ENCODE peak calls at places on chromosomes 3 and 15, in five cellular contexts. K is iPS DF 19.7, A is A549, E is HAP-1, C is NCI-H1105. T is an unnamed sample.

GRCh38 chr3:94440767-94441493 is 378.1 kb downstream of the NSUN3 start:
- DNase-seq in K (no peak), A (peak), E (no peak), C (no peak), T (no peak)

GRCh38 chr15:64503197-64503596 is 42.8 kb downstream of the ZNF609 start:
- DNase-seq in K (no peak), A (no peak), E (no peak), C (no peak), T (no peak)

GRCh38 chr3:56930706-56931105 is 129.0 kb upstream of the ARHGEF3 start:
- DNase-seq in K (no peak), A (no peak), E (no peak), C (no peak), T (no peak)

GRCh38 chr3:149454746-149455145 is 19.8 kb upstream of the TM4SF4 start:
- DNase-seq in K (no peak), A (no peak), E (no peak), C (no peak), T (no peak)

GRCh38 chr15:70486012-70486411 is 277.3 kb downstream of the UACA start:
- DNase-seq in K (no peak), A (no peak), E (no peak), C (no peak), T (no peak)

GRCh38 chr3:59812778-59813558 is 763.1 kb upstream of the CFAP20DC start:
- DNase-seq in K (no peak), A (no peak), E (no peak), C (no peak), T (no peak)

GRCh38 chr15:57281357-57281756 is 94.9 kb upstream of the CGNL1 start:
- DNase-seq in K (no peak), A (no peak), E (no peak), C (no peak), T (no peak)

GRCh38 chr15:81337713-81338157 is 13.8 kb upstream of the STARD5 start:
- DNase-seq in K (no peak), A (no peak), E (no peak), C (no peak), T (no peak)

GRCh38 chr3:190013943-190014924 is 106.5 kb downstream of the P3H2 start:
- DNase-seq in K (no peak), A (no peak), E (no peak), C (no peak), T (no peak)

GRCh38 chr15:37221671-37222207 is 121.4 kb upstream of the MEIS2 start:
- DNase-seq in K (no peak), A (no peak), E (no peak), C (no peak), T (no peak)

GRCh38 chr15:96487245-96487644 is 156.7 kb downstream of the NR2F2 start:
- DNase-seq in K (no peak), A (no peak), E (no peak), C (no peak), T (no peak)

GRCh38 chr15:89364741-89365450 is 30.3 kb upstream of the POLG start:
- DNase-seq in K (no peak), A (no peak), E (no peak), C (no peak), T (no peak)

GRCh38 chr3:8621872-8622271 is 22.7 kb downstream of the SSUH2 start:
- DNase-seq in K (no peak), A (no peak), E (no peak), C (no peak), T (no peak)

GRCh38 chr3:177050466-177051237 is 146.6 kb downstream of the TBL1XR1 start:
- DNase-seq in K (no peak), A (peak), E (peak), C (peak), T (peak)

GRCh38 chr3:194532591-194532990 is 45.8 kb upstream of the ATP13A3 start:
- DNase-seq in K (no peak), A (no peak), E (no peak), C (no peak), T (no peak)

GRCh38 chr3:184565421-184566211 is 4.0 kb downstream of the EPHB3 start:
- DNase-seq in K (no peak), A (peak), E (no peak), C (peak), T (peak)

GRCh38 chr3:58164916-58165821 is 45.6 kb downstream of the DNASE1L3 start:
- DNase-seq in K (no peak), A (no peak), E (no peak), C (no peak), T (no peak)

GRCh38 chr3:44234674-44235268 is 6.9 kb upstream of the TOPAZ1 start:
- DNase-seq in K (no peak), A (no peak), E (no peak), C (no peak), T (no peak)

GRCh38 chr3:10983219-10983916 is 9.2 kb upstream of the SLC6A1 start:
- DNase-seq in K (no peak), A (peak), E (peak), C (peak), T (no peak)

GRCh38 chr3:134044459-134044858 is 14.7 kb upstream of the SLCO2A1 start:
- DNase-seq in K (no peak), A (no peak), E (no peak), C (no peak), T (no peak)

GRCh38 chr3:196694202-196694638 is 17.8 kb downstream of the CEP19 start:
- DNase-seq in K (no peak), A (peak), E (no peak), C (no peak), T (no peak)

GRCh38 chr15:88877906-88878305 is 17.4 kb downstream of the HAPLN3 start:
- DNase-seq in K (no peak), A (no peak), E (no peak), C (no peak), T (no peak)

GRCh38 chr15:70379134-70379533 is 281.4 kb upstream of the TLE3 start:
- DNase-seq in K (no peak), A (no peak), E (no peak), C (no peak), T (no peak)

GRCh38 chr15:80234883-80235282 is 17.1 kb downstream of the CTXND1 start:
- DNase-seq in K (no peak), A (peak), E (no peak), C (no peak), T (peak)

GRCh38 chr3:78029775-78030174 is 989.9 kb downstream of the ROBO2 start:
- DNase-seq in K (no peak), A (no peak), E (no peak), C (no peak), T (no peak)

GRCh38 chr3:161349529-161350278 is 21.6 kb downstream of the SPTSSB start:
- DNase-seq in K (no peak), A (peak), E (no peak), C (no peak), T (no peak)

GRCh38 chr3:117524890-117525289 is 815.3 kb downstream of the TUSC7 start:
- DNase-seq in K (no peak), A (no peak), E (no peak), C (no peak), T (no peak)

GRCh38 chr3:13891492-13892073 is 11.7 kb upstream of the WNT7A start:
- DNase-seq in K (no peak), A (no peak), E (no peak), C (no peak), T (no peak)

GRCh38 chr15:88878720-88879184 is 16.6 kb downstream of the HAPLN3 start:
- DNase-seq in K (no peak), A (peak), E (peak), C (peak), T (peak)

GRCh38 chr3:128278130-128278529 is 124.8 kb downstream of the EEFSEC start:
- DNase-seq in K (no peak), A (no peak), E (no peak), C (no peak), T (no peak)

GRCh38 chr15:70017025-70017424 is 80.7 kb downstream of the TLE3 start:
- DNase-seq in K (no peak), A (no peak), E (no peak), C (no peak), T (no peak)

GRCh38 chr3:131848111-131848510 is 186.7 kb downstream of the CPNE4 start:
- DNase-seq in K (no peak), A (no peak), E (no peak), C (no peak), T (no peak)

GRCh38 chr3:56154297-56154696 is 314.0 kb downstream of the ERC2 start:
- DNase-seq in K (no peak), A (no peak), E (no peak), C (no peak), T (no peak)

GRCh38 chr3:100075163-100075562 is 39.1 kb downstream of the FILIP1L start:
- DNase-seq in K (no peak), A (no peak), E (no peak), C (no peak), T (no peak)

GRCh38 chr3:88596451-88596850 is 446.7 kb downstream of the C3orf38 start:
- DNase-seq in K (no peak), A (no peak), E (no peak), C (no peak), T (no peak)

T was measured in NCI-H1436.